ENCODE peak calls at places on chromosomes 13 and 19, in eight cellular contexts. One of them, this sample, is unnamed. For H3K4me1, the result is how much of the 10 kb centered on the place peaks cover.

GRCh38 chr13:62631614-62632013 is 1216.0 kb upstream of the PCDH20 start:
- DNase-seq in fibroblast of lung: no peak
- DNase-seq in heart left ventricle: no peak
- DNase-seq in right lobe of liver: no peak
- DNase-seq in left ventricle myocardium inferior: no peak
- DNase-seq in lower lobe of right lung: no peak
- DNase-seq in neural progenitor cell: no peak
- DNase-seq in kidney: no peak
- DNase-seq in this sample: no peak

GRCh38 chr19:5078666-5079409 is 109.9 kb downstream of the KDM4B start:
- DNase-seq in fibroblast of lung: no peak
- DNase-seq in neural progenitor cell: no peak
- DNase-seq in kidney: no peak
- DNase-seq in lower lobe of right lung: no peak
- DNase-seq in heart left ventricle: peak
- DNase-seq in right lobe of liver: no peak
- DNase-seq in left ventricle myocardium inferior: peak
- DNase-seq in this sample: no peak

GRCh38 chr13:40452741-40453665 is 213.4 kb downstream of the FOXO1 start:
- DNase-seq in left ventricle myocardium inferior: no peak
- DNase-seq in kidney: no peak
- DNase-seq in lower lobe of right lung: no peak
- DNase-seq in right lobe of liver: no peak
- DNase-seq in fibroblast of lung: peak
- DNase-seq in heart left ventricle: no peak
- DNase-seq in neural progenitor cell: no peak
- DNase-seq in this sample: peak

GRCh38 chr19:29529646-29530548 is 4.1 kb downstream of the VSTM2B start:
- DNase-seq in right lobe of liver: no peak
- DNase-seq in fibroblast of lung: no peak
- DNase-seq in kidney: no peak
- DNase-seq in neural progenitor cell: peak
- DNase-seq in lower lobe of right lung: no peak
- DNase-seq in heart left ventricle: no peak
- DNase-seq in left ventricle myocardium inferior: no peak
- DNase-seq in this sample: no peak

GRCh38 chr13:20350380-20350763 is 118.3 kb upstream of the GJB6 start:
- DNase-seq in heart left ventricle: no peak
- DNase-seq in neural progenitor cell: no peak
- DNase-seq in right lobe of liver: no peak
- DNase-seq in fibroblast of lung: no peak
- DNase-seq in lower lobe of right lung: no peak
- DNase-seq in kidney: no peak
- DNase-seq in left ventricle myocardium inferior: no peak
- DNase-seq in this sample: no peak

GRCh38 chr19:29849234-29849633 is 37.4 kb downstream of the CCNE1 start:
- DNase-seq in lower lobe of right lung: no peak
- DNase-seq in kidney: no peak
- DNase-seq in fibroblast of lung: no peak
- DNase-seq in heart left ventricle: no peak
- DNase-seq in neural progenitor cell: no peak
- DNase-seq in right lobe of liver: no peak
- DNase-seq in left ventricle myocardium inferior: no peak
- DNase-seq in this sample: no peak

GRCh38 chr13:50626031-50626643 is 217.4 kb downstream of the DLEU7 start:
- DNase-seq in heart left ventricle: no peak
- DNase-seq in right lobe of liver: no peak
- DNase-seq in left ventricle myocardium inferior: no peak
- DNase-seq in lower lobe of right lung: no peak
- DNase-seq in kidney: no peak
- DNase-seq in fibroblast of lung: peak
- DNase-seq in neural progenitor cell: no peak
- DNase-seq in this sample: peak

GRCh38 chr19:48752511-48753365 is at the start of gene FUT1:
- DNase-seq in left ventricle myocardium inferior: peak
- DNase-seq in lower lobe of right lung: peak
- DNase-seq in neural progenitor cell: peak
- DNase-seq in fibroblast of lung: no peak
- DNase-seq in kidney: peak
- DNase-seq in right lobe of liver: peak
- DNase-seq in heart left ventricle: peak
- DNase-seq in this sample: peak

GRCh38 chr13:33376212-33376611 is 90.7 kb upstream of the STARD13 start:
- DNase-seq in fibroblast of lung: no peak
- DNase-seq in neural progenitor cell: no peak
- DNase-seq in kidney: no peak
- DNase-seq in right lobe of liver: no peak
- DNase-seq in lower lobe of right lung: no peak
- DNase-seq in heart left ventricle: no peak
- DNase-seq in left ventricle myocardium inferior: no peak
- DNase-seq in this sample: no peak

GRCh38 chr13:43377149-43377548 is 353.8 kb downstream of the DNAJC15 start:
- DNase-seq in left ventricle myocardium inferior: peak
- DNase-seq in kidney: no peak
- DNase-seq in heart left ventricle: no peak
- DNase-seq in neural progenitor cell: no peak
- DNase-seq in lower lobe of right lung: no peak
- DNase-seq in right lobe of liver: no peak
- DNase-seq in fibroblast of lung: peak
- DNase-seq in this sample: no peak

GRCh38 chr19:41351339-41352245 is 2.1 kb downstream of the TGFB1 start:
- DNase-seq in neural progenitor cell: peak
- DNase-seq in heart left ventricle: peak
- DNase-seq in kidney: peak
- DNase-seq in fibroblast of lung: no peak
- DNase-seq in right lobe of liver: peak
- DNase-seq in lower lobe of right lung: peak
- DNase-seq in left ventricle myocardium inferior: peak
- DNase-seq in this sample: peak

GRCh38 chr19:7917292-7918061 is 2.7 kb upstream of the SNAPC2 start:
- DNase-seq in heart left ventricle: no peak
- DNase-seq in kidney: peak
- DNase-seq in neural progenitor cell: peak
- DNase-seq in fibroblast of lung: peak
- DNase-seq in left ventricle myocardium inferior: no peak
- DNase-seq in right lobe of liver: peak
- DNase-seq in lower lobe of right lung: peak
- DNase-seq in this sample: no peak

GRCh38 chr13:20939662-20940061 is 37.1 kb upstream of the XPO4 start:
- DNase-seq in kidney: no peak
- DNase-seq in neural progenitor cell: no peak
- DNase-seq in lower lobe of right lung: no peak
- DNase-seq in fibroblast of lung: no peak
- DNase-seq in right lobe of liver: no peak
- DNase-seq in left ventricle myocardium inferior: peak
- DNase-seq in heart left ventricle: peak
- DNase-seq in this sample: peak

GRCh38 chr13:57612568-57612967 is 19.0 kb upstream of the PCDH17 start:
- DNase-seq in lower lobe of right lung: no peak
- DNase-seq in heart left ventricle: no peak
- DNase-seq in neural progenitor cell: no peak
- DNase-seq in left ventricle myocardium inferior: no peak
- DNase-seq in fibroblast of lung: no peak
- DNase-seq in right lobe of liver: no peak
- DNase-seq in kidney: no peak
- DNase-seq in this sample: no peak

GRCh38 chr19:30216453-30216852 is 155.7 kb upstream of the ZNF536 start:
- DNase-seq in kidney: no peak
- DNase-seq in heart left ventricle: no peak
- DNase-seq in right lobe of liver: no peak
- DNase-seq in left ventricle myocardium inferior: no peak
- DNase-seq in neural progenitor cell: no peak
- DNase-seq in fibroblast of lung: no peak
- DNase-seq in lower lobe of right lung: no peak
- DNase-seq in this sample: no peak

GRCh38 chr19:11736696-11737095 is 2.0 kb downstream of the ZNF823 start:
- DNase-seq in neural progenitor cell: no peak
- DNase-seq in right lobe of liver: no peak
- DNase-seq in heart left ventricle: peak
- DNase-seq in left ventricle myocardium inferior: peak
- DNase-seq in fibroblast of lung: peak
- DNase-seq in lower lobe of right lung: no peak
- DNase-seq in kidney: peak
- DNase-seq in this sample: no peak

DNA sequence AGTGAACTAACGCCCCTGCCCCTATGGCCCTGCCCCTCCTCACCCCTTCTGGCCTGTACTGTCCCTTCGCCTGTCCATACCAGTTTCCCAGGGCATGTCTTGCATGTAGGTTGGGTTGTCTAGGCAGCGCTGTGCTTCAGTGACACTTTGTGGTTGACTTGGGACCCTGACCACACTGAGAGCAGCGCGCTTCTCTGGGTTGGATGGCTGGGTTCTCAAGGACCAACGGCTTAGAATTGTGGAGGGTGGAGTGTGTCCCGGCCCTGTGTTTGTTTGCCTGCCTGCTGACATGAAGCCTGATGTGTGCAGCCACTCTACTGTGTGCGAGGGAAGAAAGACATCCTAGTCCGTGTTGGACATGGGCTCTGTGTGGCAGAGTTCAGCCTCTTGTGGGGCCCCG is 15.9 kb downstream of the GATAD2A start:
- DNase-seq in neural progenitor cell: no peak
- DNase-seq in heart left ventricle: no peak
- DNase-seq in kidney: peak
- DNase-seq in fibroblast of lung: no peak
- DNase-seq in left ventricle myocardium inferior: no peak
- DNase-seq in right lobe of liver: no peak
- DNase-seq in lower lobe of right lung: no peak
- DNase-seq in this sample: no peak
- H3K4me1 ChIP-seq in neural progenitor cell: under half
- H3K4me1 ChIP-seq in heart left ventricle: under half
- H3K4me1 ChIP-seq in kidney: under half
- H3K4me1 ChIP-seq in fibroblast of lung: under half
- H3K4me1 ChIP-seq in left ventricle myocardium inferior: half or more
- H3K4me1 ChIP-seq in right lobe of liver: under half
- H3K4me1 ChIP-seq in lower lobe of right lung: half or more
- H3K4me1 ChIP-seq in this sample: under half

DNA sequence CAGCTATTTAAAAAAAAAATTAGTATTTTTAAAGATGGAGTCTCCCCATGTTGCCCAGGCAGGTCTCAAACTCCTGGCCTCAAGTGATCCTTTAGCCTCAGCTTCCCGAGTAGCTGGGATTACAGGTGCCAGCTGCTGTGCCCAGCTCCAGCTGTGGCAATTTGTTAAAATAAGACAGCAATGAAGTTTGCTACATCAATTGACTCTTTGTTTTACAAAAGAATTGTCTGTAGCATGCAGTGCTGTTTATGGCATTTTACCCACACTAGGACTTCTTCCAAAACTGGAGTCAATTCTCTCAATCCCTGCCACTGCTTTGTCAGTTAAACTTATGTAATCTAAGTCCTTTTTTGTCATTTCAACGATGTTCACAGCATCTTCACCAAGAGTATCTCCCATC is 49.3 kb downstream of the NDFIP2 start:
- DNase-seq in fibroblast of lung: no peak
- DNase-seq in lower lobe of right lung: no peak
- DNase-seq in neural progenitor cell: no peak
- DNase-seq in heart left ventricle: no peak
- DNase-seq in left ventricle myocardium inferior: no peak
- DNase-seq in kidney: no peak
- DNase-seq in right lobe of liver: no peak
- DNase-seq in this sample: no peak
- H3K27ac ChIP-seq in fibroblast of lung: no peak
- H3K27ac ChIP-seq in lower lobe of right lung: no peak
- H3K27ac ChIP-seq in neural progenitor cell: no peak
- H3K27ac ChIP-seq in heart left ventricle: no peak
- H3K27ac ChIP-seq in left ventricle myocardium inferior: no peak
- H3K27ac ChIP-seq in kidney: no peak
- H3K27ac ChIP-seq in right lobe of liver: no peak
- H3K27ac ChIP-seq in this sample: no peak

DNA sequence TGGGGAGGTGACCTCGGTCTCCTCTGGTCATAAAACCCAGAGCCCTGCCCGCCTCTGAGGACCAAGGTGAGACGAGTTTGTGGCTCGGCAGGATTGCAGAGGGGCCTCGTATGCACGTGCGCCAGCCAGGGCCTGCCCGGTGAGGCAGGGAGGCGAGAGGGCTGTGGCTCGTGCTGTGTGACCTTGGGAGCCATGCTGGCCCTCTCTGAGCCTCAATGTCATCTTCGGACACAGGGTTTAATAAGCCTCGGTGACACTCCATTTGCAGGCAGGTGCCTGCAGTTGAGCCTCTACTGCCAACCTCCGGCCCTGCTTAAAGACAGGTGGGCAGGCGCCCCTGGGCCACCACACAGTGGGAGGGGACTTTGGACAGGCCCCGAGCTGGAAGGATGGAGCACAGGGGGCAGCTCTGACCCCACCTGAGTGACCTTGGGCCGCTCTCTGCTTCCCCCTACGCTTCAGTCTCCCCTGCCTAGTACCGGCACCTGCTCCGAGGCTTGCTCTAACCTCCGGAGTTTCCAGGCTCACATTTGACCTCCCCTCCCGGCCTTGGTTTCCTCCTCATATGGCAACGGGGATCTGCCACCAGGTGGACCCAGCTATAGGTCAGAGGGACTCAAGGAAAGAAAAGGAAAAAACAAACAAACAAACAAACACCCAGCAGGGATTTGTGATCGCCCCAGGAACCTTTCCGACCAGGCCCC is 3.2 kb downstream of the ZBTB7A start:
- DNase-seq in heart left ventricle: no peak
- DNase-seq in right lobe of liver: no peak
- DNase-seq in neural progenitor cell: peak
- DNase-seq in fibroblast of lung: no peak
- DNase-seq in kidney: no peak
- DNase-seq in left ventricle myocardium inferior: no peak
- DNase-seq in lower lobe of right lung: peak
- DNase-seq in this sample: no peak
- TF ChIP-seq CTCF in heart left ventricle: no peak
- TF ChIP-seq CTCF in right lobe of liver: peak
- TF ChIP-seq CTCF in neural progenitor cell: peak
- TF ChIP-seq CTCF in fibroblast of lung: no peak
- TF ChIP-seq CTCF in kidney: no peak
- TF ChIP-seq CTCF in left ventricle myocardium inferior: no peak
- TF ChIP-seq CTCF in lower lobe of right lung: no peak
- TF ChIP-seq CTCF in this sample: peak

GRCh38 chr19:13032837-13033236 is 37.6 kb downstream of the NFIX start:
- DNase-seq in fibroblast of lung: no peak
- DNase-seq in neural progenitor cell: no peak
- DNase-seq in left ventricle myocardium inferior: no peak
- DNase-seq in right lobe of liver: peak
- DNase-seq in lower lobe of right lung: no peak
- DNase-seq in kidney: no peak
- DNase-seq in heart left ventricle: no peak
- DNase-seq in this sample: no peak

GRCh38 chr19:13031917-13032623 is 36.8 kb downstream of the NFIX start:
- DNase-seq in neural progenitor cell: peak
- DNase-seq in fibroblast of lung: peak
- DNase-seq in left ventricle myocardium inferior: no peak
- DNase-seq in lower lobe of right lung: no peak
- DNase-seq in right lobe of liver: peak
- DNase-seq in kidney: no peak
- DNase-seq in heart left ventricle: no peak
- DNase-seq in this sample: no peak

GRCh38 chr19:13034636-13035035 is 39.4 kb downstream of the NFIX start:
- DNase-seq in fibroblast of lung: no peak
- DNase-seq in right lobe of liver: no peak
- DNase-seq in left ventricle myocardium inferior: no peak
- DNase-seq in kidney: no peak
- DNase-seq in neural progenitor cell: no peak
- DNase-seq in heart left ventricle: no peak
- DNase-seq in lower lobe of right lung: no peak
- DNase-seq in this sample: no peak

GRCh38 chr19:13033819-13034611 is 38.7 kb downstream of the NFIX start:
- DNase-seq in neural progenitor cell: peak
- DNase-seq in kidney: no peak
- DNase-seq in fibroblast of lung: peak
- DNase-seq in heart left ventricle: peak
- DNase-seq in lower lobe of right lung: peak
- DNase-seq in right lobe of liver: peak
- DNase-seq in left ventricle myocardium inferior: peak
- DNase-seq in this sample: no peak

GRCh38 chr19:13033244-13033643 is 38.0 kb downstream of the NFIX start:
- DNase-seq in neural progenitor cell: no peak
- DNase-seq in kidney: no peak
- DNase-seq in heart left ventricle: no peak
- DNase-seq in lower lobe of right lung: no peak
- DNase-seq in fibroblast of lung: no peak
- DNase-seq in right lobe of liver: no peak
- DNase-seq in left ventricle myocardium inferior: no peak
- DNase-seq in this sample: no peak
- H3K4me1 ChIP-seq in neural progenitor cell: under half
- H3K4me1 ChIP-seq in kidney: under half
- H3K4me1 ChIP-seq in heart left ventricle: under half
- H3K4me1 ChIP-seq in lower lobe of right lung: half or more
- H3K4me1 ChIP-seq in fibroblast of lung: under half
- H3K4me1 ChIP-seq in right lobe of liver: under half
- H3K4me1 ChIP-seq in left ventricle myocardium inferior: half or more
- H3K4me1 ChIP-seq in this sample: under half